ENCODE peak calls at places on chromosome 20, in five cellular contexts. L is lung, J is fibroblast of mammary gland, Z is breast epithelium, P is HL-60. R is an unnamed sample.

GRCh38 chr20:50376888-50377459 is 133.2 kb upstream of the PTPN1 start:
- DNase-seq in J (no peak), L (no peak), Z (no peak), P (no peak), R (no peak)

GRCh38 chr20:49824206-49824605 is 11.6 kb downstream of the SLC9A8 start:
- DNase-seq in J (no peak), P (no peak), L (no peak), Z (no peak), R (no peak)

GRCh38 chr20:13183005-13183404 is 38.1 kb upstream of the ISM1 start:
- DNase-seq in L (no peak), P (no peak), Z (no peak), J (no peak), R (no peak)

GRCh38 chr20:7151666-7152065 is 384.2 kb downstream of the BMP2 start:
- DNase-seq in Z (no peak), P (no peak), L (no peak), J (no peak), R (peak; percentile 49)

GRCh38 chr20:18042211-18042610 is 15.5 kb downstream of the OVOL2 start:
- DNase-seq in P (no peak), L (no peak), J (no peak), Z (no peak), R (no peak)

GRCh38 chr20:12702312-12702711 is 306.5 kb upstream of the SPTLC3 start:
- DNase-seq in L (no peak), Z (no peak), J (no peak), P (no peak), R (no peak)

GRCh38 chr20:51394706-51395105 is 147.8 kb downstream of the NFATC2 start:
- DNase-seq in Z (no peak), P (no peak), J (no peak), L (no peak), R (no peak)

GRCh38 chr20:19269737-19270325 is 57.4 kb downstream of the SLC24A3 start:
- DNase-seq in L (no peak), J (peak; percentile 57), P (no peak), Z (no peak), R (no peak)

GRCh38 chr20:57131077-57131476 is 135.4 kb downstream of the BMP7 start:
- DNase-seq in Z (no peak), J (no peak), P (no peak), L (no peak), R (no peak)

GRCh38 chr20:15890358-15890982 is 682.8 kb downstream of the KIF16B start:
- DNase-seq in J (no peak), P (no peak), Z (no peak), L (no peak), R (no peak)

GRCh38 chr20:8790442-8791074 is 278.3 kb upstream of the PLCB4 start:
- DNase-seq in L (no peak), J (peak; percentile 62), P (peak; percentile 6), Z (no peak), R (peak; percentile 74)

GRCh38 chr20:38109025-38109541 is 56.0 kb downstream of the TGM2 start:
- DNase-seq in P (no peak), Z (peak; percentile 52), L (no peak), J (peak; percentile 97), R (peak; percentile 76)

GRCh38 chr20:20292472-20292871 is 75.4 kb upstream of the INSM1 start:
- DNase-seq in L (no peak), P (no peak), J (no peak), Z (no peak), R (no peak)

GRCh38 chr20:16821211-16822089 is 73.3 kb downstream of the OTOR start:
- DNase-seq in L (no peak), J (peak; percentile 43), P (peak; percentile 28), Z (no peak), R (peak; percentile 61)

GRCh38 chr20:46358336-46359058 is 47.9 kb downstream of the ELMO2 start:
- DNase-seq in J (no peak), P (no peak), Z (no peak), L (no peak), R (no peak)

GRCh38 chr20:986733-987355 is 15.3 kb downstream of the RSPO4 start:
- DNase-seq in L (no peak), Z (no peak), P (no peak), J (no peak), R (no peak)

GRCh38 chr20:48457261-48458002 is 370.4 kb downstream of the PREX1 start:
- DNase-seq in Z (no peak), L (no peak), P (no peak), J (no peak), R (no peak)

GRCh38 chr20:57361517-57361916 is 10.5 kb downstream of the RAE1 start:
- DNase-seq in Z (no peak), J (peak; percentile 89), P (no peak), L (no peak), R (peak; percentile 76)

GRCh38 chr20:43681991-43682410 is 15.1 kb downstream of the MYBL2 start:
- DNase-seq in P (no peak), Z (no peak), L (no peak), J (no peak), R (no peak)

GRCh38 chr20:63246490-63247284 is 7.6 kb downstream of the NKAIN4 start:
- DNase-seq in L (no peak), Z (no peak), P (no peak), J (no peak), R (no peak)

GRCh38 chr20:47016068-47016664 is 121.5 kb downstream of the EYA2 start:
- DNase-seq in Z (no peak), P (no peak), J (no peak), L (no peak), R (no peak)

GRCh38 chr20:40511478-40511877 is 177.6 kb downstream of the MAFB start:
- DNase-seq in L (no peak), Z (peak; percentile 82), J (peak; percentile 97), P (no peak), R (peak; percentile 60)

GRCh38 chr20:62837790-62838458 is 21.1 kb downstream of the COL9A3 start:
- DNase-seq in J (peak; percentile 47), P (peak; percentile 96), Z (peak; percentile 65), L (no peak), R (no peak)

GRCh38 chr20:63504642-63505041 is 5.8 kb upstream of the EEF1A2 start:
- DNase-seq in P (no peak), J (no peak), L (no peak), Z (no peak), R (no peak)

GRCh38 chr20:46558511-46558959 is 8.1 kb upstream of the OCSTAMP start:
- DNase-seq in J (peak; percentile 96), P (no peak), Z (no peak), L (peak; percentile 30), R (peak; percentile 76)

GRCh38 chr20:31967830-31968249 is at the start of gene XKR7:
- DNase-seq in L (no peak), J (no peak), P (peak; percentile 58), Z (no peak), R (no peak)

GRCh38 chr20:19403549-19403948 is 191.1 kb downstream of the SLC24A3 start:
- DNase-seq in J (no peak), Z (no peak), L (no peak), P (no peak), R (no peak)

GRCh38 chr20:25867776-25868649 is 171.4 kb upstream of the ZNF337 start:
- DNase-seq in Z (no peak), P (no peak), J (peak; percentile 71), L (peak; percentile 65), R (peak; percentile 79)

GRCh38 chr20:47330933-47331708 is 25.4 kb downstream of the ZMYND8 start:
- DNase-seq in L (no peak), Z (no peak), P (no peak), J (peak; percentile 97), R (peak; percentile 80)

GRCh38 chr20:56202493-56203077 is 45.9 kb upstream of the MC3R start:
- DNase-seq in L (no peak), P (peak; percentile 7), Z (no peak), J (peak; percentile 18), R (peak; percentile 10)

GRCh38 chr20:35174458-35175216 is 2.8 kb downstream of the PROCR start:
- DNase-seq in P (no peak), Z (no peak), J (no peak), L (no peak), R (no peak)
- H3K4me3 ChIP-seq in P (no peak overlapping the region), Z (no peak overlapping the region), J (peak overlapping the region; percentile 15), L (no peak overlapping the region), R (no peak overlapping the region)

GRCh38 chr20:36745234-36745926 is 510 bp downstream of the NDRG3 start:
- DNase-seq in Z (no peak), P (peak; percentile 2), L (peak; percentile 33), J (no peak), R (no peak)
- TF ChIP-seq CTCF in Z (no peak), P (no peak), L (no peak), J (no peak), R (no peak)

GRCh38 chr20:2691663-2692035 is 931 bp upstream of the EBF4 start:
- DNase-seq in J (no peak), P (no peak), Z (no peak), L (no peak), R (no peak)

GRCh38 chr20:2693286-2693995 is 861 bp downstream of the EBF4 start:
- DNase-seq in Z (no peak), J (no peak), P (no peak), L (no peak), R (peak; percentile 4)

GRCh38 chr20:2692886-2693285 is 306 bp downstream of the EBF4 start:
- DNase-seq in P (no peak), Z (no peak), J (no peak), L (no peak), R (no peak)

GRCh38 chr20:2691127-2691526 is 1.5 kb upstream of the EBF4 start:
- DNase-seq in J (no peak), Z (no peak), L (no peak), P (no peak), R (no peak)

DNA sequence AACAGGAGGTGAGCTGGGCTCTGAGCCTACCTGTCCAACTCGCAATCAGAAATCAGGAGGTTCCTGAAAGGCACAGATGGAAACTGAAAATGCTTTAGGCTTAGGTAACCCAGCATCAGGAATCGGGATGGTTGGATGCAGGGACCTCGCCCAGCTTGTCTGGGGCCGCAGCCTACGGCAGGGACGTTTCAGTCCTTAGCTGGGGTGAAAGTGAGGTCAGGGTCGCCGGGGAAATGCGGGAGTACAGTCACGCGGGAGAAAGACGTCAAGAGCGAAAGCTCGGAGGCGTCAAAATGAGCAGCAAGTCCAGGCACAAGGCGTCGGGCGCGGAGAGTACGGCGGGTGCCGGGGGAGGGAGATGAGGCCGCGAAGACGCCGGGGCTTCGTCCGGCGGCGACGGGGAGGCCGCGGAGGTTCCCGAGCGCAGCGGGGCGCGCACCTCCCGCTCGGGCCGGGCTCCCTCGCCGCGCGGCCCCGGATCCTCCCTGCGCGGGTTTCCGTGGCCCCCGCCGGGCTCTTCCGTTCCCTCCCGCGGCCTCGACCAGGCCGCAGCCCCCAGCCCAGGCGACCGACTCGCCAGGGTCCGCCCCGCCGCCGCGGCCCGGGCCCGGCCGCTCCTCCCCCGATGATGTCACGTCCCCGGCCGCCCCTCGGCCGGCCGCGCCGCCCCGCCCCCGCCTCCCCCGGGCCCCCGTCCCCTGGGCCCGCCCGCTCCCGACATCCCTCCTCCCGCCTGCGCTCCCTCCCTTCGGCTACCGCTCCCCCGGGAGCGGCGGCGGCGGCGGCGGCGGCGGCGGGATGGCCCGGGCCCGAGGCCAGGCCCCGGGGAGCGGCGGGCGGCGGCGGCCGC is at the start of gene EBF4:
- DNase-seq in J (peak; percentile 15), Z (peak; percentile 23), L (no peak), P (no peak), R (peak; percentile 34)
- H3K4me3 ChIP-seq in J (no peak within 1 kb of the TSS), Z (peak within 1 kb of the TSS; percentile 66), L (peak within 1 kb of the TSS; percentile 48), P (peak within 1 kb of the TSS; percentile 9), R (peak within 1 kb of the TSS; percentile 38)

DNA sequence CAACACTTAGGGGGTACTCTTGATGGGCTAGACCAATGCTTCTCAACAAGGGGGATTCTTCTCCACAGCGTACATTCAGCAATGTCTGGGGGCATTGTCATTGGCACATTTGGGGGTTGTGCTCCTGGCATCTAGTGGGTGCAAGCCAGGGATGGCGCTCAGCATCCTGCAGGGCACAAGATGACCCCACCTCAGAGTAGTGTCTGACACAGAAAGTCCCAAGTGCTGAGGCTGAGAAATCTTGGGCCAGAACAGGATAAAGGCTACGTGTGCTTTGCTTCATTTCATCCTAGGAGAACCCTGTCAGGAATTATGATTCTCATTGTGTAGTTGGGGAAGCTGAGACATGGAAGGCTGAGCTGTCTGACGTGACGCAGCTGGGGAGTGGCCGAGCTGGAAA is 298.6 kb downstream of the CDH26 start:
- DNase-seq in L (no peak), Z (no peak), J (no peak), P (no peak), R (no peak)
- TF ChIP-seq CTCF in L (no peak), Z (no peak), J (no peak), P (no peak), R (no peak)

R was measured in fibroblast of pulmonary artery.